ENCODE peak calls at places on chromosome 14, in seven cellular contexts. C is aorta; E is GM23248; W is T-helper 17 cell; K is GM12878; M is activated CD8-positive, alpha-beta memory T cell treated with anti-CD3 and anti-CD28 coated beads for 4 hours; Y is activated CD4-positive, alpha-beta T cell treated with anti-CD3 and anti-CD28 coated beads, Interleukin-2, amount 10 ng/mL, durations not matched to agents 7 days and 5 days. R is an unnamed sample.

GRCh38 chr14:76868453-76869170 is 42.4 kb downstream of the LRRC74A start:
- DNase-seq in C (no peak), K (no peak), E (no peak), W (no peak), M (no peak), Y (no peak), R (no peak)

GRCh38 chr14:89240414-89240813 is 176.6 kb downstream of the FOXN3 start:
- DNase-seq in M (no peak), Y (peak), W (no peak), E (no peak), K (no peak), C (no peak), R (no peak)

GRCh38 chr14:91075553-91075952 is 15.1 kb upstream of the RPS6KA5 start:
- DNase-seq in W (no peak), M (no peak), E (no peak), C (no peak), Y (no peak), K (no peak), R (no peak)

GRCh38 chr14:67515386-67516079 is 17.6 kb upstream of the PLEKHH1 start:
- DNase-seq in E (peak), W (no peak), M (no peak), C (no peak), K (no peak), Y (peak), R (peak)

GRCh38 chr14:105974902-105975301 is 448.5 kb downstream of the TMEM121 start:
- DNase-seq in M (peak), E (no peak), K (no peak), C (no peak), W (peak), Y (peak), R (no peak)

GRCh38 chr14:100764716-100765115 is 38.0 kb downstream of the DLK1 start:
- DNase-seq in Y (no peak), C (peak), W (no peak), K (no peak), M (no peak), E (no peak), R (no peak)

GRCh38 chr14:93008381-93008780 is 85.4 kb downstream of the CHGA start:
- DNase-seq in W (no peak), M (no peak), Y (no peak), E (peak), K (no peak), C (no peak), R (no peak)

GRCh38 chr14:95895720-95896119 is 19.1 kb downstream of the TUNAR start:
- DNase-seq in W (no peak), C (peak), Y (peak), K (no peak), E (peak), M (no peak), R (peak)

GRCh38 chr14:79899610-79900009 is 311.7 kb downstream of the DIO2 start:
- DNase-seq in W (no peak), K (no peak), Y (no peak), M (no peak), E (no peak), C (no peak), R (no peak)

GRCh38 chr14:102554835-102555819 is 37.3 kb upstream of the RCOR1 start:
- DNase-seq in M (peak), E (peak), Y (peak), W (peak), C (peak), K (no peak), R (peak)

GRCh38 chr14:101242442-101243385 is 318.6 kb upstream of the DIO3 start:
- DNase-seq in E (no peak), M (no peak), W (peak), K (no peak), C (peak), Y (no peak), R (peak)